ENCODE peak calls at places on chromosomes 11 and 22, in four cellular contexts. One of them, this sample, is unnamed.

GRCh38 chr11:40338739-40339138 is 1120.7 kb downstream of the LRRC4C start:
- DNase-seq in tibial nerve: no peak
- DNase-seq in activated B cell treated with CpG ODN at 0.5 μM for 24 hours: no peak
- DNase-seq in A549: no peak
- DNase-seq in this sample: no peak

GRCh38 chr11:106950067-106950491 is 68.2 kb downstream of the GUCY1A2 start:
- DNase-seq in activated B cell treated with CpG ODN at 0.5 μM for 24 hours: no peak
- DNase-seq in A549: no peak
- DNase-seq in tibial nerve: no peak
- DNase-seq in this sample: no peak

GRCh38 chr11:117819096-117820040 is 5.2 kb downstream of the FXYD2 start:
- DNase-seq in activated B cell treated with CpG ODN at 0.5 μM for 24 hours: no peak
- DNase-seq in tibial nerve: no peak
- DNase-seq in A549: peak
- DNase-seq in this sample: no peak

GRCh38 chr22:41487037-41487963 is 18.4 kb downstream of the ACO2 start:
- DNase-seq in activated B cell treated with CpG ODN at 0.5 μM for 24 hours: no peak
- DNase-seq in tibial nerve: no peak
- DNase-seq in A549: no peak
- DNase-seq in this sample: no peak

GRCh38 chr22:30045001-30045887 is 35.0 kb upstream of the HORMAD2 start:
- DNase-seq in A549: no peak
- DNase-seq in activated B cell treated with CpG ODN at 0.5 μM for 24 hours: no peak
- DNase-seq in tibial nerve: no peak
- DNase-seq in this sample: no peak

GRCh38 chr11:130070109-130070828 is 575 bp downstream of the APLP2 start:
- DNase-seq in activated B cell treated with CpG ODN at 0.5 μM for 24 hours: peak
- DNase-seq in A549: peak
- DNase-seq in tibial nerve: no peak
- DNase-seq in this sample: peak

GRCh38 chr11:123362941-123363340 is 67.1 kb upstream of the GRAMD1B start:
- DNase-seq in tibial nerve: no peak
- DNase-seq in activated B cell treated with CpG ODN at 0.5 μM for 24 hours: no peak
- DNase-seq in A549: no peak
- DNase-seq in this sample: no peak

GRCh38 chr11:87030458-87031054 is 7.2 kb upstream of the TMEM135 start:
- DNase-seq in A549: no peak
- DNase-seq in tibial nerve: no peak
- DNase-seq in activated B cell treated with CpG ODN at 0.5 μM for 24 hours: no peak
- DNase-seq in this sample: no peak

GRCh38 chr11:19934828-19935259 is 222.2 kb downstream of the NAV2 start:
- DNase-seq in tibial nerve: no peak
- DNase-seq in activated B cell treated with CpG ODN at 0.5 μM for 24 hours: no peak
- DNase-seq in A549: no peak
- DNase-seq in this sample: no peak

GRCh38 chr11:43580735-43581369 is 99.7 kb upstream of the HSD17B12 start:
- DNase-seq in tibial nerve: no peak
- DNase-seq in activated B cell treated with CpG ODN at 0.5 μM for 24 hours: no peak
- DNase-seq in A549: no peak
- DNase-seq in this sample: no peak

GRCh38 chr11:33970984-33971466 is 79.1 kb upstream of the LMO2 start:
- DNase-seq in A549: peak
- DNase-seq in activated B cell treated with CpG ODN at 0.5 μM for 24 hours: no peak
- DNase-seq in tibial nerve: no peak
- DNase-seq in this sample: no peak

GRCh38 chr22:46803031-46803880 is 40.8 kb downstream of the TBC1D22A start:
- DNase-seq in tibial nerve: no peak
- DNase-seq in A549: peak
- DNase-seq in activated B cell treated with CpG ODN at 0.5 μM for 24 hours: peak
- DNase-seq in this sample: peak

GRCh38 chr11:57377098-57377497 is 3.9 kb downstream of the PRG3 start:
- DNase-seq in tibial nerve: no peak
- DNase-seq in activated B cell treated with CpG ODN at 0.5 μM for 24 hours: no peak
- DNase-seq in A549: no peak
- DNase-seq in this sample: no peak

GRCh38 chr11:2526808-2527381 is 82.1 kb downstream of the KCNQ1 start:
- DNase-seq in A549: no peak
- DNase-seq in activated B cell treated with CpG ODN at 0.5 μM for 24 hours: peak
- DNase-seq in tibial nerve: peak
- DNase-seq in this sample: no peak

GRCh38 chr11:1271002-1271401 is 38.4 kb downstream of the TOLLIP start:
- DNase-seq in A549: no peak
- DNase-seq in tibial nerve: no peak
- DNase-seq in activated B cell treated with CpG ODN at 0.5 μM for 24 hours: no peak
- DNase-seq in this sample: no peak

GRCh38 chr11:60788401-60789110 is 3.4 kb downstream of the MS4A10 start:
- DNase-seq in A549: no peak
- DNase-seq in activated B cell treated with CpG ODN at 0.5 μM for 24 hours: no peak
- DNase-seq in tibial nerve: no peak
- DNase-seq in this sample: no peak

GRCh38 chr11:66080055-66080817 is 10.2 kb downstream of the PACS1 start:
- DNase-seq in activated B cell treated with CpG ODN at 0.5 μM for 24 hours: no peak
- DNase-seq in tibial nerve: no peak
- DNase-seq in A549: peak
- DNase-seq in this sample: peak

GRCh38 chr11:762421-763072 is 14.7 kb downstream of the GATD1 start:
- DNase-seq in tibial nerve: no peak
- DNase-seq in activated B cell treated with CpG ODN at 0.5 μM for 24 hours: no peak
- DNase-seq in A549: peak
- DNase-seq in this sample: no peak

GRCh38 chr11:118618115-118618990 is 10.9 kb downstream of the PHLDB1 start:
- DNase-seq in activated B cell treated with CpG ODN at 0.5 μM for 24 hours: no peak
- DNase-seq in A549: no peak
- DNase-seq in tibial nerve: peak
- DNase-seq in this sample: no peak

GRCh38 chr11:2529636-2530035 is 84.8 kb downstream of the KCNQ1 start:
- DNase-seq in A549: no peak
- DNase-seq in activated B cell treated with CpG ODN at 0.5 μM for 24 hours: no peak
- DNase-seq in tibial nerve: no peak
- DNase-seq in this sample: no peak

GRCh38 chr22:31343235-31344191 is 2.6 kb downstream of the PATZ1 start:
- DNase-seq in tibial nerve: no peak
- DNase-seq in activated B cell treated with CpG ODN at 0.5 μM for 24 hours: peak
- DNase-seq in A549: no peak
- DNase-seq in this sample: no peak

GRCh38 chr22:44689173-44689572 is 12.8 kb upstream of the PRR5 start:
- DNase-seq in activated B cell treated with CpG ODN at 0.5 μM for 24 hours: no peak
- DNase-seq in A549: no peak
- DNase-seq in tibial nerve: no peak
- DNase-seq in this sample: no peak

GRCh38 chr22:29813563-29813962 is 24.5 kb downstream of the ASCC2 start:
- DNase-seq in A549: peak
- DNase-seq in activated B cell treated with CpG ODN at 0.5 μM for 24 hours: no peak
- DNase-seq in tibial nerve: no peak
- DNase-seq in this sample: no peak

GRCh38 chr22:17792289-17792688 is 18.0 kb upstream of the BID start:
- DNase-seq in activated B cell treated with CpG ODN at 0.5 μM for 24 hours: no peak
- DNase-seq in A549: no peak
- DNase-seq in tibial nerve: no peak
- DNase-seq in this sample: no peak

GRCh38 chr11:828501-829115 is 889 bp downstream of the CRACR2B start:
- DNase-seq in activated B cell treated with CpG ODN at 0.5 μM for 24 hours: no peak
- DNase-seq in A549: no peak
- DNase-seq in tibial nerve: no peak
- DNase-seq in this sample: no peak

GRCh38 chr11:7694953-7695271 is 11.4 kb downstream of the OVCH2 start:
- DNase-seq in tibial nerve: no peak
- DNase-seq in A549: no peak
- DNase-seq in activated B cell treated with CpG ODN at 0.5 μM for 24 hours: no peak
- DNase-seq in this sample: no peak

GRCh38 chr11:35373284-35373933 is 45.9 kb downstream of the SLC1A2 start:
- DNase-seq in A549: peak
- DNase-seq in tibial nerve: no peak
- DNase-seq in activated B cell treated with CpG ODN at 0.5 μM for 24 hours: no peak
- DNase-seq in this sample: no peak

GRCh38 chr11:61598886-61599868 is 18.3 kb upstream of the SYT7 start:
- DNase-seq in A549: no peak
- DNase-seq in tibial nerve: no peak
- DNase-seq in activated B cell treated with CpG ODN at 0.5 μM for 24 hours: no peak
- DNase-seq in this sample: no peak

GRCh38 chr22:46336119-46337078 is 885 bp downstream of the TRMU start:
- DNase-seq in tibial nerve: no peak
- DNase-seq in A549: no peak
- DNase-seq in activated B cell treated with CpG ODN at 0.5 μM for 24 hours: no peak
- DNase-seq in this sample: no peak

GRCh38 chr11:7056828-7057513 is 31.8 kb upstream of the RBMXL2 start:
- DNase-seq in tibial nerve: no peak
- DNase-seq in A549: no peak
- DNase-seq in activated B cell treated with CpG ODN at 0.5 μM for 24 hours: no peak
- DNase-seq in this sample: no peak

GRCh38 chr11:26676641-26677040 is 45.2 kb downstream of the SLC5A12 start:
- DNase-seq in A549: no peak
- DNase-seq in tibial nerve: no peak
- DNase-seq in activated B cell treated with CpG ODN at 0.5 μM for 24 hours: no peak
- DNase-seq in this sample: no peak

GRCh38 chr11:45654242-45654641 is 11.2 kb downstream of the CHST1 start:
- DNase-seq in A549: no peak
- DNase-seq in activated B cell treated with CpG ODN at 0.5 μM for 24 hours: no peak
- DNase-seq in tibial nerve: no peak
- DNase-seq in this sample: no peak

GRCh38 chr11:17991799-17992433 is 20.9 kb downstream of the SERGEF start:
- DNase-seq in A549: peak
- DNase-seq in activated B cell treated with CpG ODN at 0.5 μM for 24 hours: no peak
- DNase-seq in tibial nerve: no peak
- DNase-seq in this sample: peak

GRCh38 chr11:5624489-5625278 is at the start of gene TRIM34:
- DNase-seq in A549: peak
- DNase-seq in activated B cell treated with CpG ODN at 0.5 μM for 24 hours: peak
- DNase-seq in tibial nerve: peak
- DNase-seq in this sample: peak

GRCh38 chr22:36180038-36180880 is 19.7 kb upstream of the APOL3 start:
- DNase-seq in A549: peak
- DNase-seq in tibial nerve: peak
- DNase-seq in activated B cell treated with CpG ODN at 0.5 μM for 24 hours: peak
- DNase-seq in this sample: peak

GRCh38 chr22:17388235-17388634 is 19.0 kb downstream of the CECR2 start:
- DNase-seq in tibial nerve: no peak
- DNase-seq in A549: no peak
- DNase-seq in activated B cell treated with CpG ODN at 0.5 μM for 24 hours: no peak
- DNase-seq in this sample: no peak

GRCh38 chr11:12088047-12088481 is 22.3 kb upstream of the MICAL2 start:
- DNase-seq in activated B cell treated with CpG ODN at 0.5 μM for 24 hours: no peak
- DNase-seq in A549: no peak
- DNase-seq in tibial nerve: no peak
- DNase-seq in this sample: no peak
- TF ChIP-seq CTCF in activated B cell treated with CpG ODN at 0.5 μM for 24 hours: no peak
- TF ChIP-seq CTCF in A549: peak
- TF ChIP-seq CTCF in tibial nerve: peak
- TF ChIP-seq CTCF in this sample: no peak

GRCh38 chr11:62804310-62805043 is 763 bp downstream of the NXF1 start:
- DNase-seq in A549: no peak
- DNase-seq in activated B cell treated with CpG ODN at 0.5 μM for 24 hours: no peak
- DNase-seq in tibial nerve: no peak
- DNase-seq in this sample: no peak
- TF ChIP-seq CTCF in A549: no peak
- TF ChIP-seq CTCF in activated B cell treated with CpG ODN at 0.5 μM for 24 hours: no peak
- TF ChIP-seq CTCF in tibial nerve: no peak
- TF ChIP-seq CTCF in this sample: no peak

GRCh38 chr11:70082829-70083228 is 4.7 kb downstream of the ANO1 start:
- DNase-seq in A549: no peak
- DNase-seq in activated B cell treated with CpG ODN at 0.5 μM for 24 hours: no peak
- DNase-seq in tibial nerve: no peak
- DNase-seq in this sample: no peak
- TF ChIP-seq CTCF in A549: peak
- TF ChIP-seq CTCF in activated B cell treated with CpG ODN at 0.5 μM for 24 hours: no peak
- TF ChIP-seq CTCF in tibial nerve: no peak
- TF ChIP-seq CTCF in this sample: no peak

GRCh38 chr11:103863497-103863896 is 172.9 kb upstream of the DDI1 start:
- DNase-seq in A549: no peak
- DNase-seq in tibial nerve: no peak
- DNase-seq in activated B cell treated with CpG ODN at 0.5 μM for 24 hours: no peak
- DNase-seq in this sample: no peak

GRCh38 chr11:103867481-103867880 is 169.0 kb upstream of the DDI1 start:
- DNase-seq in tibial nerve: no peak
- DNase-seq in activated B cell treated with CpG ODN at 0.5 μM for 24 hours: no peak
- DNase-seq in A549: no peak
- DNase-seq in this sample: no peak

GRCh38 chr11:103862827-103863213 is 173.6 kb upstream of the DDI1 start:
- DNase-seq in tibial nerve: no peak
- DNase-seq in A549: no peak
- DNase-seq in activated B cell treated with CpG ODN at 0.5 μM for 24 hours: no peak
- DNase-seq in this sample: no peak

DNA sequence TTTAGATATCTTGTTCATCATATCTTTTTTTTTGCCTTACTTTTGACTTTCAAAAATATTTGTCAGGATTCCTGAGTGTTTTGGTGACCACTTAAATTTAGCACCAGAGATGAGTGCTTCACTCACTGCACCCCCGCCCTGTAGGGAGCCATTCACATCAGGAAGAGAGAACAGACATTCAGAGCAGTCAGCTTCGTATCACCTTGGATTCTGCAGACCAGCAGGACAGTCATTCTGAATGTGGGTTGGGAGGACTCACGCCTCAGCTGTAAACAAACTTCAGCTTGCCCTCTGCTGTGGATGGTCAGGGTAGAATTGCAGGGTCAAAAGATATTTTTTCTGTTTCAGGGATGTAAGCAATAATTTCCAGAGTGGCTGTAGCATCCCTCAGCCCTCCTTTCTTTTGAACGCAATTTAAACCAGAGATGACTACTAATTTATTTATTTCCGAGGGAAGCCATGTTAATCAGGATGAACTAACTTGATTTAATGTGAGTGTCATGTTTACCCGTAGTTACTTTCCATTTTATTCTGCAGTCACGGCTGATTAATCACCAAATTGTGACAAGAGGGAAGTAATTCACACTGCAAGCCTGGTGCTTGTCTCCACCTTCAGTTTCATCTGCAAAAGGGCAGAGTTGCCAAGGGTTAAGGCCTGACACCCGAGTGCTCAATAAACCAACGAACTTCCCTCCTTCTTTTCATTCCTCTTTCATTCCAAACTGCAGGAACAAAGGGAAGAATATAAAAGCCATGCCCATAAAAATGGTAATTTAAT is 174.2 kb upstream of the DDI1 start:
- DNase-seq in A549: no peak
- DNase-seq in tibial nerve: no peak
- DNase-seq in activated B cell treated with CpG ODN at 0.5 μM for 24 hours: no peak
- DNase-seq in this sample: no peak
- TF ChIP-seq CTCF in A549: no peak
- TF ChIP-seq CTCF in tibial nerve: no peak
- TF ChIP-seq CTCF in activated B cell treated with CpG ODN at 0.5 μM for 24 hours: no peak
- TF ChIP-seq CTCF in this sample: no peak

GRCh38 chr11:73227571-73228211 is 9.6 kb downstream of the P2RY2 start:
- DNase-seq in tibial nerve: no peak
- DNase-seq in A549: no peak
- DNase-seq in activated B cell treated with CpG ODN at 0.5 μM for 24 hours: peak
- DNase-seq in this sample: no peak
- TF ChIP-seq CTCF in tibial nerve: no peak
- TF ChIP-seq CTCF in A549: no peak
- TF ChIP-seq CTCF in activated B cell treated with CpG ODN at 0.5 μM for 24 hours: no peak
- TF ChIP-seq CTCF in this sample: no peak

GRCh38 chr11:110629594-110629993 is 82.6 kb downstream of the ARHGAP20 start:
- DNase-seq in tibial nerve: no peak
- DNase-seq in A549: no peak
- DNase-seq in activated B cell treated with CpG ODN at 0.5 μM for 24 hours: no peak
- DNase-seq in this sample: no peak
- TF ChIP-seq CTCF in tibial nerve: no peak
- TF ChIP-seq CTCF in A549: no peak
- TF ChIP-seq CTCF in activated B cell treated with CpG ODN at 0.5 μM for 24 hours: no peak
- TF ChIP-seq CTCF in this sample: no peak

This sample was measured in CD8-positive, alpha-beta T cell.